ENCODE peak calls at places on chromosomes 2 and 18, in four cellular contexts. One of them, this sample, is unnamed.
A peak's percentile ranks its signal among the peaks of the same experiment; 100 is the strongest.

GRCh38 chr18:5630766-5631413 is 87.1 kb upstream of the EPB41L3 start:
- DNase-seq in endothelial cell of umbilical vein: no peak
- DNase-seq in IMR-90: no peak
- DNase-seq in K562: no peak
- DNase-seq in this sample: no peak

GRCh38 chr2:21034156-21034971 is 9.5 kb downstream of the APOB start:
- DNase-seq in K562: no peak
- DNase-seq in IMR-90: no peak
- DNase-seq in endothelial cell of umbilical vein: no peak
- DNase-seq in this sample: no peak

GRCh38 chr2:188441288-188441947 is 149.7 kb downstream of the GULP1 start:
- DNase-seq in K562: no peak
- DNase-seq in endothelial cell of umbilical vein: no peak
- DNase-seq in IMR-90: no peak
- DNase-seq in this sample: no peak

GRCh38 chr2:15145046-15145817 is 415.9 kb downstream of the NBAS start:
- DNase-seq in K562: no peak
- DNase-seq in endothelial cell of umbilical vein: no peak
- DNase-seq in IMR-90: no peak
- DNase-seq in this sample: no peak

GRCh38 chr2:158457826-158458616 is 1.3 kb downstream of the PKP4 start:
- DNase-seq in IMR-90: peak; percentile 44
- DNase-seq in endothelial cell of umbilical vein: peak; percentile 74
- DNase-seq in K562: peak; percentile 87
- DNase-seq in this sample: no peak

GRCh38 chr18:42392416-42392815 is 437.4 kb downstream of the PIK3C3 start:
- DNase-seq in IMR-90: no peak
- DNase-seq in K562: no peak
- DNase-seq in endothelial cell of umbilical vein: no peak
- DNase-seq in this sample: no peak

GRCh38 chr2:10157293-10157692 is 34.8 kb downstream of the RRM2 start:
- DNase-seq in IMR-90: no peak
- DNase-seq in endothelial cell of umbilical vein: no peak
- DNase-seq in K562: peak; percentile 27
- DNase-seq in this sample: no peak

GRCh38 chr2:73982140-73982617 is 2.5 kb upstream of the TET3 start:
- DNase-seq in endothelial cell of umbilical vein: no peak
- DNase-seq in K562: no peak
- DNase-seq in IMR-90: peak; percentile 53
- DNase-seq in this sample: peak; percentile 80

GRCh38 chr2:40734797-40735196 is 282.9 kb upstream of the SLC8A1 start:
- DNase-seq in K562: no peak
- DNase-seq in IMR-90: peak; percentile 67
- DNase-seq in endothelial cell of umbilical vein: no peak
- DNase-seq in this sample: no peak

GRCh38 chr18:36934884-36935283 is 106.0 kb downstream of the KIAA1328 start:
- DNase-seq in endothelial cell of umbilical vein: peak; percentile 29
- DNase-seq in IMR-90: peak; percentile 87
- DNase-seq in K562: no peak
- DNase-seq in this sample: no peak

GRCh38 chr2:59237311-59237710 is 996.2 kb upstream of the FANCL start:
- DNase-seq in endothelial cell of umbilical vein: no peak
- DNase-seq in IMR-90: no peak
- DNase-seq in K562: no peak
- DNase-seq in this sample: no peak

GRCh38 chr2:97724946-97725688 is 11.7 kb downstream of the ZAP70 start:
- DNase-seq in endothelial cell of umbilical vein: no peak
- DNase-seq in K562: no peak
- DNase-seq in IMR-90: no peak
- DNase-seq in this sample: no peak

GRCh38 chr18:28036481-28036880 is 140.4 kb downstream of the CDH2 start:
- DNase-seq in IMR-90: no peak
- DNase-seq in endothelial cell of umbilical vein: no peak
- DNase-seq in K562: no peak
- DNase-seq in this sample: no peak

GRCh38 chr2:186540971-186541370 is 48.9 kb upstream of the ITGAV start:
- DNase-seq in endothelial cell of umbilical vein: no peak
- DNase-seq in K562: no peak
- DNase-seq in IMR-90: peak; percentile 49
- DNase-seq in this sample: no peak

GRCh38 chr2:219178377-219179175 is 501 bp downstream of the RETREG2 start:
- DNase-seq in IMR-90: peak; percentile 15
- DNase-seq in K562: peak; percentile 63
- DNase-seq in endothelial cell of umbilical vein: no peak
- DNase-seq in this sample: no peak

GRCh38 chr2:184047536-184047935 is 550.8 kb upstream of the ZNF804A start:
- DNase-seq in IMR-90: no peak
- DNase-seq in endothelial cell of umbilical vein: no peak
- DNase-seq in K562: no peak
- DNase-seq in this sample: no peak

GRCh38 chr2:64629329-64629781 is 24.4 kb downstream of the SERTAD2 start:
- DNase-seq in K562: no peak
- DNase-seq in endothelial cell of umbilical vein: no peak
- DNase-seq in IMR-90: no peak
- DNase-seq in this sample: no peak

GRCh38 chr2:178764097-178764496 is 43.1 kb downstream of the TTN start:
- DNase-seq in IMR-90: no peak
- DNase-seq in K562: no peak
- DNase-seq in endothelial cell of umbilical vein: no peak
- DNase-seq in this sample: no peak

GRCh38 chr2:96965781-96966514 is 20.4 kb downstream of the FAM178B start:
- DNase-seq in K562: no peak
- DNase-seq in IMR-90: no peak
- DNase-seq in endothelial cell of umbilical vein: no peak
- DNase-seq in this sample: no peak

GRCh38 chr2:20585351-20585709 is 65.6 kb downstream of the HS1BP3 start:
- DNase-seq in K562: no peak
- DNase-seq in endothelial cell of umbilical vein: no peak
- DNase-seq in IMR-90: no peak
- DNase-seq in this sample: no peak

GRCh38 chr2:212364106-212364505 is 174.5 kb downstream of the ERBB4 start:
- DNase-seq in endothelial cell of umbilical vein: peak; percentile 52
- DNase-seq in K562: no peak
- DNase-seq in IMR-90: no peak
- DNase-seq in this sample: no peak

GRCh38 chr2:165833156-165833555 is 39.1 kb upstream of the GALNT3 start:
- DNase-seq in endothelial cell of umbilical vein: no peak
- DNase-seq in K562: no peak
- DNase-seq in IMR-90: peak; percentile 78
- DNase-seq in this sample: peak; percentile 77

GRCh38 chr2:199025146-199025545 is 432.6 kb downstream of the SATB2 start:
- DNase-seq in IMR-90: no peak
- DNase-seq in endothelial cell of umbilical vein: no peak
- DNase-seq in K562: no peak
- DNase-seq in this sample: no peak

GRCh38 chr2:193845604-193846003 is 1650.9 kb upstream of the TMEFF2 start:
- DNase-seq in K562: no peak
- DNase-seq in endothelial cell of umbilical vein: peak; percentile 41
- DNase-seq in IMR-90: no peak
- DNase-seq in this sample: no peak

GRCh38 chr2:3598197-3598910 is 3.4 kb downstream of the COLEC11 start:
- DNase-seq in IMR-90: no peak
- DNase-seq in K562: no peak
- DNase-seq in endothelial cell of umbilical vein: no peak
- DNase-seq in this sample: no peak

GRCh38 chr2:178163911-178164310 is 30.4 kb upstream of the OSBPL6 start:
- DNase-seq in endothelial cell of umbilical vein: no peak
- DNase-seq in K562: no peak
- DNase-seq in IMR-90: no peak
- DNase-seq in this sample: no peak

GRCh38 chr2:95313296-95314265 is 16.4 kb downstream of the KCNIP3 start:
- DNase-seq in K562: no peak
- DNase-seq in endothelial cell of umbilical vein: no peak
- DNase-seq in IMR-90: no peak
- DNase-seq in this sample: no peak

GRCh38 chr2:239822146-239822945 is 202.8 kb downstream of the NDUFA10 start:
- DNase-seq in IMR-90: no peak
- DNase-seq in endothelial cell of umbilical vein: no peak
- DNase-seq in K562: no peak
- DNase-seq in this sample: no peak

GRCh38 chr2:124241-124880 is 78.1 kb upstream of the FAM110C start:
- DNase-seq in K562: no peak
- DNase-seq in IMR-90: no peak
- DNase-seq in endothelial cell of umbilical vein: no peak
- DNase-seq in this sample: no peak

GRCh38 chr2:6773007-6773693 is 92.6 kb downstream of the CMPK2 start:
- DNase-seq in endothelial cell of umbilical vein: peak; percentile 9
- DNase-seq in K562: peak; percentile 63
- DNase-seq in IMR-90: peak; percentile 11
- DNase-seq in this sample: no peak

GRCh38 chr2:131493199-131494018 is 1.2 kb upstream of the MZT2A start:
- DNase-seq in endothelial cell of umbilical vein: peak; percentile 2
- DNase-seq in K562: peak; percentile 17
- DNase-seq in IMR-90: no peak
- DNase-seq in this sample: no peak

GRCh38 chr2:85663684-85664565 is 4.1 kb downstream of the SFTPB start:
- DNase-seq in endothelial cell of umbilical vein: no peak
- DNase-seq in K562: no peak
- DNase-seq in IMR-90: no peak
- DNase-seq in this sample: no peak

GRCh38 chr2:54313147-54313546 is 57.1 kb upstream of the TSPYL6 start:
- DNase-seq in K562: peak; percentile 12
- DNase-seq in IMR-90: no peak
- DNase-seq in endothelial cell of umbilical vein: no peak
- DNase-seq in this sample: no peak
- H3K9me1 ChIP-seq in K562: no peaks in the 10 kb centered on the region
- H3K9me1 ChIP-seq in IMR-90: peaks cover 3% of the 10 kb centered on the region
- H3K9me1 ChIP-seq in endothelial cell of umbilical vein: no peaks in the 10 kb centered on the region
- H3K9me1 ChIP-seq in this sample: no peaks in the 10 kb centered on the region

GRCh38 chr2:217634871-217635270 is 367.9 kb downstream of the TNS1 start:
- DNase-seq in IMR-90: no peak
- DNase-seq in K562: no peak
- DNase-seq in endothelial cell of umbilical vein: no peak
- DNase-seq in this sample: no peak
- H3K9me1 ChIP-seq in IMR-90: no peaks in the 10 kb centered on the region
- H3K9me1 ChIP-seq in K562: no peaks in the 10 kb centered on the region
- H3K9me1 ChIP-seq in endothelial cell of umbilical vein: no peaks in the 10 kb centered on the region
- H3K9me1 ChIP-seq in this sample: no peaks in the 10 kb centered on the region

DNA sequence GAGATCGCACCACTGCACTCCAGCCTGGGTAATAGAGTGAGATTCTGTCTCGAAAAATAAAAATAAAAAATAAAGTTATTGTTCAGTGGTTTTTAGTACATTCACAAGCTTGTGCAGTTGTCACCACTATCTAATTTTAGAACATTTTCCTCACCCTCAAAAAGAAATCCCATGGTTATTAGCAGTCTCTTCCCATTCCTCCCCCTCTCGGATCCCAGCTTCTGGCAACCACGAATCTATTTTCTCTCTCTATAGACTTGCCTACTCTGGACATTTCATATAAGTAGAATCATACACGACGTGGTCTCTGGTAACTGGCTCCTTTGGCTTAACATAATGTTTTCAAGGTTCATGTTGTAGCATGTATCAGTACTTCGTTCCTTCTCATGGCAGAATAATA is 38.6 kb downstream of the CABLES1 start:
- DNase-seq in IMR-90: no peak
- DNase-seq in endothelial cell of umbilical vein: no peak
- DNase-seq in K562: no peak
- DNase-seq in this sample: no peak
- H3K9me1 ChIP-seq in IMR-90: peaks cover 28% of the 10 kb centered on the region
- H3K9me1 ChIP-seq in endothelial cell of umbilical vein: no peaks in the 10 kb centered on the region
- H3K9me1 ChIP-seq in K562: peaks cover 3% of the 10 kb centered on the region
- H3K9me1 ChIP-seq in this sample: no peaks in the 10 kb centered on the region

GRCh38 chr2:181570059-181570458 is 86.8 kb downstream of the CERKL start:
- DNase-seq in endothelial cell of umbilical vein: no peak
- DNase-seq in IMR-90: no peak
- DNase-seq in K562: no peak
- DNase-seq in this sample: no peak
- H3K9me1 ChIP-seq in endothelial cell of umbilical vein: no peaks in the 10 kb centered on the region
- H3K9me1 ChIP-seq in IMR-90: no peaks in the 10 kb centered on the region
- H3K9me1 ChIP-seq in K562: no peaks in the 10 kb centered on the region
- H3K9me1 ChIP-seq in this sample: no peaks in the 10 kb centered on the region

GRCh38 chr2:231339318-231339717 is 56.2 kb upstream of the B3GNT7 start:
- DNase-seq in IMR-90: no peak
- DNase-seq in endothelial cell of umbilical vein: no peak
- DNase-seq in K562: no peak
- DNase-seq in this sample: no peak
- H3K9me1 ChIP-seq in IMR-90: peaks cover 3% of the 10 kb centered on the region
- H3K9me1 ChIP-seq in endothelial cell of umbilical vein: no peaks in the 10 kb centered on the region
- H3K9me1 ChIP-seq in K562: no peaks in the 10 kb centered on the region
- H3K9me1 ChIP-seq in this sample: no peaks in the 10 kb centered on the region

DNA sequence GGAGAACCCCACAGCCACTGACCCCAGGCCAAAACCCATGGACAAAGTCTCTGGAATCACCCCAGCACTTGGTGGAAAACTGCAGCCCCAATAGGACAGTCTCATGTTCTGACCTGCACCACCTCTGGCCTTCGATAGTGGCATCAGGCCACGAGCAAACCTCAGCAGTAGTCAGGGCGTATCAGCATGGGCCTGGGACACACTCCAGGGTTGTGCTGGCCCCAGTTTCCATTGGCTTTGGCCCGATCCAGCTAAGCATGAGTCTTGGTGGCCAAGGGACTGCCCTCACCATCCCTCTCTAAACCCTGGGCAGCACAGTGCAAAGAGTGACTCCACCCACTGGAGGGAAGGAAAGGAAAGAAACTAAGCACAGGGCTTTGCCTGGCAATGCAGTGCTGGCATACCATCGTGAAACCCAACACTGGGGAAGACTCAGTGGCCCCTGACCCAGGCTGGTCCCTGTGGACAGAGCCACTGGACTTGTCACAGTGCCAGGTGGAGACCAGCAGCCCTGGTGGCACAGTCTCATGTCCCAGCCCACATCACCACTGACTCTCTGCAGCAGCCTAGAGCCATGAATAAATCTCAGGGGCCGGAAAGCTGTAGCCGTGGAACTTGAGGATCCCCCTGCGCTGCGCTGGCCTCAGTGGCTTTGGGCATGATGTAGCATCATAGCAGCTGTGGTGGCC is 46.3 kb downstream of the ZNF519 start:
- DNase-seq in K562: no peak
- DNase-seq in endothelial cell of umbilical vein: no peak
- DNase-seq in IMR-90: no peak
- DNase-seq in this sample: no peak
- H3K9me1 ChIP-seq in K562: no peaks in the 10 kb centered on the region
- H3K9me1 ChIP-seq in endothelial cell of umbilical vein: no peaks in the 10 kb centered on the region
- H3K9me1 ChIP-seq in IMR-90: no peaks in the 10 kb centered on the region
- H3K9me1 ChIP-seq in this sample: no peaks in the 10 kb centered on the region